ENCODE peak calls at places on chromosomes 12 and 14, in eight cellular contexts. One of them, this sample, is unnamed.

GRCh38 chr12:88111074-88111652 is 30.7 kb downstream of the CEP290 start:
- DNase-seq in neural progenitor cell: peak; percentile 8
- DNase-seq in lower lobe of right lung: no peak
- DNase-seq in thoracic aorta: no peak
- DNase-seq in PC-9: no peak
- DNase-seq in NT2/D1: peak; percentile 2
- DNase-seq in adipocyte: peak; percentile 65
- DNase-seq in HCT116: peak; percentile 38
- DNase-seq in this sample: peak; percentile 22

GRCh38 chr12:51961834-51962233 is 10.3 kb downstream of the ACVR1B start:
- DNase-seq in neural progenitor cell: no peak
- DNase-seq in lower lobe of right lung: no peak
- DNase-seq in thoracic aorta: no peak
- DNase-seq in PC-9: no peak
- DNase-seq in NT2/D1: no peak
- DNase-seq in adipocyte: no peak
- DNase-seq in HCT116: peak; percentile 57
- DNase-seq in this sample: no peak

GRCh38 chr12:20520572-20520971 is 152.2 kb downstream of the PDE3A start:
- DNase-seq in neural progenitor cell: no peak
- DNase-seq in lower lobe of right lung: no peak
- DNase-seq in thoracic aorta: no peak
- DNase-seq in PC-9: no peak
- DNase-seq in NT2/D1: no peak
- DNase-seq in adipocyte: no peak
- DNase-seq in HCT116: no peak
- DNase-seq in this sample: no peak

GRCh38 chr12:58920102-58920955 is at the start of gene LRIG3:
- DNase-seq in neural progenitor cell: peak; percentile 92
- DNase-seq in lower lobe of right lung: peak; percentile 89
- DNase-seq in thoracic aorta: peak; percentile 53
- DNase-seq in PC-9: peak; percentile 81
- DNase-seq in NT2/D1: peak; percentile 58
- DNase-seq in adipocyte: peak; percentile 98
- DNase-seq in HCT116: peak; percentile 59
- DNase-seq in this sample: peak; percentile 89

GRCh38 chr12:101243074-101243473 is 33.0 kb upstream of the SLC5A8 start:
- DNase-seq in neural progenitor cell: no peak
- DNase-seq in lower lobe of right lung: no peak
- DNase-seq in thoracic aorta: no peak
- DNase-seq in PC-9: no peak
- DNase-seq in NT2/D1: no peak
- DNase-seq in adipocyte: no peak
- DNase-seq in HCT116: no peak
- DNase-seq in this sample: no peak

GRCh38 chr12:1872448-1872847 is 46.0 kb downstream of the CACNA2D4 start:
- DNase-seq in neural progenitor cell: no peak
- DNase-seq in lower lobe of right lung: no peak
- DNase-seq in thoracic aorta: no peak
- DNase-seq in PC-9: no peak
- DNase-seq in NT2/D1: no peak
- DNase-seq in adipocyte: no peak
- DNase-seq in HCT116: no peak
- DNase-seq in this sample: no peak

GRCh38 chr14:22002860-22003284 is 329.3 kb upstream of the OR4E1 start:
- DNase-seq in neural progenitor cell: peak; percentile 79
- DNase-seq in lower lobe of right lung: peak; percentile 47
- DNase-seq in thoracic aorta: no peak
- DNase-seq in PC-9: peak; percentile 14
- DNase-seq in NT2/D1: no peak
- DNase-seq in adipocyte: no peak
- DNase-seq in HCT116: peak; percentile 16
- DNase-seq in this sample: peak; percentile 45

GRCh38 chr14:56118611-56119181 is 485 bp downstream of the PELI2 start:
- DNase-seq in neural progenitor cell: peak; percentile 46
- DNase-seq in lower lobe of right lung: peak; percentile 70
- DNase-seq in thoracic aorta: no peak
- DNase-seq in PC-9: peak; percentile 15
- DNase-seq in NT2/D1: no peak
- DNase-seq in adipocyte: peak; percentile 58
- DNase-seq in HCT116: no peak
- DNase-seq in this sample: no peak

GRCh38 chr12:119096429-119097202 is 82.1 kb upstream of the HSPB8 start:
- DNase-seq in neural progenitor cell: peak; percentile 92
- DNase-seq in lower lobe of right lung: no peak
- DNase-seq in thoracic aorta: no peak
- DNase-seq in PC-9: no peak
- DNase-seq in NT2/D1: peak; percentile 74
- DNase-seq in adipocyte: no peak
- DNase-seq in HCT116: no peak
- DNase-seq in this sample: no peak

GRCh38 chr12:49059385-49060232 is 985 bp downstream of the KMT2D start:
- DNase-seq in neural progenitor cell: peak; percentile 76
- DNase-seq in lower lobe of right lung: no peak
- DNase-seq in thoracic aorta: no peak
- DNase-seq in PC-9: peak; percentile 18
- DNase-seq in NT2/D1: no peak
- DNase-seq in adipocyte: peak; percentile 66
- DNase-seq in HCT116: no peak
- DNase-seq in this sample: no peak

GRCh38 chr12:88401153-88401552 is 179.1 kb downstream of the KITLG start:
- DNase-seq in neural progenitor cell: no peak
- DNase-seq in lower lobe of right lung: no peak
- DNase-seq in thoracic aorta: no peak
- DNase-seq in PC-9: no peak
- DNase-seq in NT2/D1: no peak
- DNase-seq in adipocyte: peak; percentile 44
- DNase-seq in HCT116: no peak
- DNase-seq in this sample: no peak

GRCh38 chr14:54440870-54441868 is at the start of gene CNIH1:
- DNase-seq in neural progenitor cell: peak; percentile 97
- DNase-seq in lower lobe of right lung: peak; percentile 95
- DNase-seq in thoracic aorta: peak; percentile 64
- DNase-seq in PC-9: peak; percentile 93
- DNase-seq in NT2/D1: peak; percentile 77
- DNase-seq in adipocyte: peak; percentile 97
- DNase-seq in HCT116: peak; percentile 73
- DNase-seq in this sample: peak; percentile 95

GRCh38 chr14:73723799-73724621 is 9.8 kb upstream of the PNMA1 start:
- DNase-seq in neural progenitor cell: peak; percentile 38
- DNase-seq in lower lobe of right lung: peak; percentile 79
- DNase-seq in thoracic aorta: peak; percentile 73
- DNase-seq in PC-9: peak; percentile 90
- DNase-seq in NT2/D1: no peak
- DNase-seq in adipocyte: peak; percentile 98
- DNase-seq in HCT116: no peak
- DNase-seq in this sample: peak; percentile 56

GRCh38 chr14:104461676-104462443 is 117.7 kb upstream of the C14orf180 start:
- DNase-seq in neural progenitor cell: peak; percentile 61
- DNase-seq in lower lobe of right lung: peak; percentile 41
- DNase-seq in thoracic aorta: no peak
- DNase-seq in PC-9: no peak
- DNase-seq in NT2/D1: no peak
- DNase-seq in adipocyte: no peak
- DNase-seq in HCT116: no peak
- DNase-seq in this sample: peak; percentile 9

GRCh38 chr14:105879503-105879866 is 353.1 kb downstream of the TMEM121 start:
- DNase-seq in neural progenitor cell: no peak
- DNase-seq in lower lobe of right lung: no peak
- DNase-seq in thoracic aorta: no peak
- DNase-seq in PC-9: no peak
- DNase-seq in NT2/D1: no peak
- DNase-seq in adipocyte: no peak
- DNase-seq in HCT116: no peak
- DNase-seq in this sample: no peak

GRCh38 chr12:65948320-65949008 is 124.2 kb downstream of the HMGA2 start:
- DNase-seq in neural progenitor cell: peak; percentile 33
- DNase-seq in lower lobe of right lung: peak; percentile 45
- DNase-seq in thoracic aorta: peak; percentile 13
- DNase-seq in PC-9: peak; percentile 81
- DNase-seq in NT2/D1: no peak
- DNase-seq in adipocyte: peak; percentile 92
- DNase-seq in HCT116: peak; percentile 95
- DNase-seq in this sample: peak; percentile 32

GRCh38 chr14:23299558-23299957 is 3.1 kb downstream of the PPP1R3E start:
- DNase-seq in neural progenitor cell: no peak
- DNase-seq in lower lobe of right lung: no peak
- DNase-seq in thoracic aorta: no peak
- DNase-seq in PC-9: no peak
- DNase-seq in NT2/D1: no peak
- DNase-seq in adipocyte: peak; percentile 80
- DNase-seq in HCT116: no peak
- DNase-seq in this sample: no peak

GRCh38 chr14:99976681-99977080 is 88.5 kb upstream of the EVL start:
- DNase-seq in neural progenitor cell: no peak
- DNase-seq in lower lobe of right lung: no peak
- DNase-seq in thoracic aorta: no peak
- DNase-seq in PC-9: no peak
- DNase-seq in NT2/D1: no peak
- DNase-seq in adipocyte: no peak
- DNase-seq in HCT116: no peak
- DNase-seq in this sample: no peak

GRCh38 chr14:96272777-96273471 is 16.9 kb downstream of the BDKRB1 start:
- DNase-seq in neural progenitor cell: no peak
- DNase-seq in lower lobe of right lung: no peak
- DNase-seq in thoracic aorta: no peak
- DNase-seq in PC-9: no peak
- DNase-seq in NT2/D1: no peak
- DNase-seq in adipocyte: no peak
- DNase-seq in HCT116: no peak
- DNase-seq in this sample: no peak

GRCh38 chr14:72717220-72717619 is 176.7 kb downstream of the DPF3 start:
- DNase-seq in neural progenitor cell: no peak
- DNase-seq in lower lobe of right lung: no peak
- DNase-seq in thoracic aorta: no peak
- DNase-seq in PC-9: no peak
- DNase-seq in NT2/D1: no peak
- DNase-seq in adipocyte: no peak
- DNase-seq in HCT116: no peak
- DNase-seq in this sample: no peak

GRCh38 chr12:46617167-46617566 is 208.6 kb downstream of the SLC38A4 start:
- DNase-seq in neural progenitor cell: no peak
- DNase-seq in lower lobe of right lung: no peak
- DNase-seq in thoracic aorta: peak; percentile 23
- DNase-seq in PC-9: no peak
- DNase-seq in NT2/D1: no peak
- DNase-seq in adipocyte: peak; percentile 80
- DNase-seq in HCT116: no peak
- DNase-seq in this sample: no peak

GRCh38 chr14:68715032-68715924 is 77.6 kb downstream of the ZFP36L1 start:
- DNase-seq in neural progenitor cell: no peak
- DNase-seq in lower lobe of right lung: no peak
- DNase-seq in thoracic aorta: no peak
- DNase-seq in PC-9: no peak
- DNase-seq in NT2/D1: no peak
- DNase-seq in adipocyte: no peak
- DNase-seq in HCT116: no peak
- DNase-seq in this sample: no peak

GRCh38 chr14:60722163-60722835 is 1.9 kb downstream of the SIX4 start:
- DNase-seq in neural progenitor cell: peak; percentile 86
- DNase-seq in lower lobe of right lung: peak; percentile 47
- DNase-seq in thoracic aorta: no peak
- DNase-seq in PC-9: peak; percentile 62
- DNase-seq in NT2/D1: no peak
- DNase-seq in adipocyte: peak; percentile 87
- DNase-seq in HCT116: no peak
- DNase-seq in this sample: peak; percentile 39

GRCh38 chr12:112409906-112410244 is 470 bp upstream of the RPL6 start:
- DNase-seq in neural progenitor cell: no peak
- DNase-seq in lower lobe of right lung: no peak
- DNase-seq in thoracic aorta: no peak
- DNase-seq in PC-9: no peak
- DNase-seq in NT2/D1: no peak
- DNase-seq in adipocyte: no peak
- DNase-seq in HCT116: no peak
- DNase-seq in this sample: no peak

GRCh38 chr12:112408621-112409020 is 784 bp downstream of the RPL6 start:
- DNase-seq in neural progenitor cell: no peak
- DNase-seq in lower lobe of right lung: no peak
- DNase-seq in thoracic aorta: no peak
- DNase-seq in PC-9: no peak
- DNase-seq in NT2/D1: no peak
- DNase-seq in adipocyte: peak; percentile 22
- DNase-seq in HCT116: no peak
- DNase-seq in this sample: no peak

GRCh38 chr12:112409064-112409905 is at the start of gene RPL6:
- DNase-seq in neural progenitor cell: peak; percentile 94
- DNase-seq in lower lobe of right lung: peak; percentile 78
- DNase-seq in thoracic aorta: peak; percentile 50
- DNase-seq in PC-9: peak; percentile 71
- DNase-seq in NT2/D1: peak; percentile 87
- DNase-seq in adipocyte: peak; percentile 96
- DNase-seq in HCT116: peak; percentile 92
- DNase-seq in this sample: peak; percentile 93

GRCh38 chr12:112401903-112402498 is 7.4 kb downstream of the RPL6 start:
- DNase-seq in neural progenitor cell: no peak
- DNase-seq in lower lobe of right lung: no peak
- DNase-seq in thoracic aorta: no peak
- DNase-seq in PC-9: no peak
- DNase-seq in NT2/D1: no peak
- DNase-seq in adipocyte: no peak
- DNase-seq in HCT116: no peak
- DNase-seq in this sample: peak; percentile 41

GRCh38 chr12:112406519-112407488 is 2.6 kb downstream of the RPL6 start:
- DNase-seq in neural progenitor cell: no peak
- DNase-seq in lower lobe of right lung: no peak
- DNase-seq in thoracic aorta: no peak
- DNase-seq in PC-9: no peak
- DNase-seq in NT2/D1: no peak
- DNase-seq in adipocyte: no peak
- DNase-seq in HCT116: no peak
- DNase-seq in this sample: no peak
- H3K4me3 ChIP-seq in neural progenitor cell: peak overlapping the region; percentile 93
- H3K4me3 ChIP-seq in lower lobe of right lung: no peak overlapping the region
- H3K4me3 ChIP-seq in thoracic aorta: no peak overlapping the region
- H3K4me3 ChIP-seq in PC-9: peak overlapping the region; percentile 83
- H3K4me3 ChIP-seq in NT2/D1: peak overlapping the region; percentile 44
- H3K4me3 ChIP-seq in adipocyte: peak overlapping the region; percentile 91
- H3K4me3 ChIP-seq in HCT116: no peak overlapping the region
- H3K4me3 ChIP-seq in this sample: peak overlapping the region; percentile 92

GRCh38 chr12:54460317-54460935 is 13.0 kb downstream of the GTSF1 start:
- DNase-seq in neural progenitor cell: no peak
- DNase-seq in lower lobe of right lung: no peak
- DNase-seq in thoracic aorta: no peak
- DNase-seq in PC-9: no peak
- DNase-seq in NT2/D1: no peak
- DNase-seq in adipocyte: no peak
- DNase-seq in HCT116: no peak
- DNase-seq in this sample: no peak
- H3K4me1 ChIP-seq in neural progenitor cell: no peaks in the 10 kb centered on the region
- H3K4me1 ChIP-seq in lower lobe of right lung: no peaks in the 10 kb centered on the region
- H3K4me1 ChIP-seq in thoracic aorta: peaks cover 3% of the 10 kb centered on the region
- H3K4me1 ChIP-seq in PC-9: no peaks in the 10 kb centered on the region
- H3K4me1 ChIP-seq in NT2/D1: no peaks in the 10 kb centered on the region
- H3K4me1 ChIP-seq in adipocyte: peaks cover 43% of the 10 kb centered on the region
- H3K4me1 ChIP-seq in HCT116: no peaks in the 10 kb centered on the region
- H3K4me1 ChIP-seq in this sample: no peaks in the 10 kb centered on the region

GRCh38 chr12:111034148-111034910 is 114.0 kb upstream of the MYL2 start:
- DNase-seq in neural progenitor cell: peak; percentile 72
- DNase-seq in lower lobe of right lung: no peak
- DNase-seq in thoracic aorta: no peak
- DNase-seq in PC-9: no peak
- DNase-seq in NT2/D1: no peak
- DNase-seq in adipocyte: peak; percentile 17
- DNase-seq in HCT116: no peak
- DNase-seq in this sample: peak; percentile 51
- H3K4me3 ChIP-seq in neural progenitor cell: peak within 1 kb of the TSS; percentile 98
- H3K4me3 ChIP-seq in lower lobe of right lung: no peak within 1 kb of the TSS
- H3K4me3 ChIP-seq in thoracic aorta: peak within 1 kb of the TSS; percentile 36
- H3K4me3 ChIP-seq in PC-9: no peak within 1 kb of the TSS
- H3K4me3 ChIP-seq in NT2/D1: peak within 1 kb of the TSS; percentile 70
- H3K4me3 ChIP-seq in adipocyte: no peak within 1 kb of the TSS
- H3K4me3 ChIP-seq in HCT116: no peak within 1 kb of the TSS
- H3K4me3 ChIP-seq in this sample: peak within 1 kb of the TSS; percentile 45

GRCh38 chr12:113222730-113223531 is 1.7 kb downstream of the TPCN1 start:
- DNase-seq in neural progenitor cell: no peak
- DNase-seq in lower lobe of right lung: no peak
- DNase-seq in thoracic aorta: no peak
- DNase-seq in PC-9: no peak
- DNase-seq in NT2/D1: no peak
- DNase-seq in adipocyte: peak; percentile 87
- DNase-seq in HCT116: no peak
- DNase-seq in this sample: peak; percentile 39
- H3K4me1 ChIP-seq in neural progenitor cell: no peaks in the 10 kb centered on the region
- H3K4me1 ChIP-seq in lower lobe of right lung: peaks cover 56% of the 10 kb centered on the region
- H3K4me1 ChIP-seq in thoracic aorta: peaks cover 26% of the 10 kb centered on the region
- H3K4me1 ChIP-seq in PC-9: peaks cover 29% of the 10 kb centered on the region
- H3K4me1 ChIP-seq in NT2/D1: peaks cover 5% of the 10 kb centered on the region
- H3K4me1 ChIP-seq in adipocyte: peaks cover 30% of the 10 kb centered on the region
- H3K4me1 ChIP-seq in HCT116: peaks cover 13% of the 10 kb centered on the region
- H3K4me1 ChIP-seq in this sample: peaks cover 16% of the 10 kb centered on the region